ENCODE peak calls at places on chromosomes 4 and X, in six cellular contexts. L is HCT116; F is endodermal cell; P is AG04450; Q is HL-60; R is CD8-positive, alpha-beta T cell. Z is an unnamed sample.

GRCh38 chrX:265502-265901 is 15.7 kb upstream of the PLCXD1 start:
- DNase-seq in Q (no peak), P (no peak), R (no peak), L (no peak), F (no peak), Z (no peak)

GRCh38 chrX:96182366-96182765 is 502.3 kb upstream of the DIAPH2 start:
- DNase-seq in R (no peak), P (peak; percentile 1), Q (peak; percentile 36), L (no peak), F (peak; percentile 86), Z (no peak)

GRCh38 chr4:11605597-11605996 is 176.9 kb upstream of the HS3ST1 start:
- DNase-seq in Q (no peak), P (no peak), F (no peak), R (no peak), L (no peak), Z (no peak)

GRCh38 chr4:3300198-3300671 is 7.4 kb downstream of the RGS12 start:
- DNase-seq in R (no peak), Q (no peak), L (no peak), P (no peak), F (peak; percentile 67), Z (no peak)

GRCh38 chr4:5142726-5143125 is 91.4 kb downstream of the STK32B start:
- DNase-seq in F (peak; percentile 84), L (peak; percentile 16), R (no peak), Q (peak; percentile 3), P (peak; percentile 29), Z (no peak)

GRCh38 chr4:14908635-14909034 is 93.6 kb upstream of the CPEB2 start:
- DNase-seq in P (no peak), F (no peak), R (no peak), L (peak; percentile 12), Q (no peak), Z (no peak)

GRCh38 chr4:33111106-33111505 is 2390.9 kb downstream of the PCDH7 start:
- DNase-seq in P (no peak), F (no peak), Q (no peak), R (no peak), L (no peak), Z (no peak)

GRCh38 chrX:21840199-21840557 is 761 bp downstream of the MBTPS2 start:
- DNase-seq in L (no peak), R (no peak), P (no peak), F (no peak), Q (no peak), Z (no peak)

GRCh38 chr4:80072607-80073361 is at the start of gene ANTXR2:
- DNase-seq in P (peak; percentile 93), F (peak; percentile 94), R (peak; percentile 35), Q (peak; percentile 84), L (peak; percentile 49), Z (peak; percentile 61)

GRCh38 chrX:97895751-97896150 is 1012.0 kb downstream of the RPA4 start:
- DNase-seq in R (no peak), L (no peak), Q (no peak), F (no peak), P (no peak), Z (no peak)

GRCh38 chr4:17111959-17112659 is 213.7 kb upstream of the LDB2 start:
- DNase-seq in F (peak; percentile 86), L (no peak), P (no peak), R (no peak), Q (no peak), Z (no peak)

GRCh38 chr4:98565646-98566403 is 92.6 kb downstream of the TSPAN5 start:
- DNase-seq in Q (no peak), P (no peak), F (no peak), L (no peak), R (no peak), Z (no peak)

DNA sequence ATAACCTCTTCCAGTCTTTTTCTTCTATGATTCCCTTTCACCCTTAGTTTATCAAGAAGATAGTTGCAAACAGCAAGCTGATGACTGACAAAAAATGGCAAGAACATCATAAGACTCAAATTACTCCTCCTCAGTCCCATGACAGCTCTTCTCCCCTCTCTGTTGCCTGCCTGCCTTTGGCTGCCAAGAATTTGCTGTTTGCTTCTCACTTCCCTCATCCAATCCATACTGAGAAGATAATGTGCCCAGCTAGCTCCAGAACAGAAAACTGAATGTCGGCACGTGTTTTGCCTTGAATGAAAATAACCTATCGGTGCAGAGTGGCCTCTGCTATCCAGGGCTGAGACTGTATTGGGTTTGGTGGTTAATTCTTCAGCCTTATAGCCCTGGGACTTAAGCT is 192.1 kb downstream of the PPARGC1A start:
- DNase-seq in P (no peak), L (no peak), R (no peak), F (no peak), Q (no peak), Z (no peak)
- H3K27ac ChIP-seq in P (no peak overlapping the region), L (no peak overlapping the region), R (no peak overlapping the region), F (no peak overlapping the region), Q (no peak overlapping the region), Z (no peak overlapping the region)

GRCh38 chr4:142360657-142361056 is 485.4 kb downstream of the INPP4B start:
- DNase-seq in F (no peak), R (no peak), P (no peak), L (no peak), Q (no peak), Z (no peak)

GRCh38 chr4:142361981-142362380 is 484.1 kb downstream of the INPP4B start:
- DNase-seq in L (no peak), P (no peak), F (no peak), R (no peak), Q (no peak), Z (no peak)

GRCh38 chr4:142366821-142367220 is 479.3 kb downstream of the INPP4B start:
- DNase-seq in Q (no peak), R (no peak), P (no peak), L (no peak), F (no peak), Z (no peak)

GRCh38 chr4:142365386-142365785 is 480.7 kb downstream of the INPP4B start:
- DNase-seq in F (no peak), P (no peak), L (no peak), Q (no peak), R (no peak), Z (no peak)

DNA sequence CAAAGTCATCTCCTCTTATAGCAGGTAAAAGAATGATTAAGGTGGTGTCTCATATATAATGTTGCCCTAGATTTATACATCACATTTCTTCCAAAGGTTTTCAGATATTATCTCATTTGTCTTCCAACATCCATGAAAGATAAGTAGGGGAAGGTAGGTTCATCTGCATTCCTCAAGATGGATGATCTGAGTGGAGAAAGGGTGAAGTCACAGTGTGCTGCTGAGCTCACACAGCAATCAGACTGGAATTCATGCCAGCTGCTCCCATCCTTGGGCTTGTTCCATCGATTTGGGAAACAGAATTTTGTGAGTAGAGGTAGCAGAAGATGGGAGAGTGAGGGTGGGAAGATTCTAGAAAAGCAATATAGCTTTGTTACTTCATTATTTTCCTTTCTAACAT is 482.4 kb downstream of the INPP4B start:
- DNase-seq in R (no peak), P (no peak), F (no peak), Q (no peak), L (no peak), Z (no peak)
- TF ChIP-seq CTCF in R (no peak), P (no peak), F (no peak), Q (no peak), L (no peak), Z (no peak)

GRCh38 chr4:139036885-139037284 is 21.3 kb downstream of the NOCT start:
- DNase-seq in F (no peak), R (no peak), L (no peak), P (no peak), Q (no peak), Z (no peak)
- H3K27ac ChIP-seq in F (no peak overlapping the region), R (no peak overlapping the region), L (no peak overlapping the region), P (no peak overlapping the region), Q (no peak overlapping the region), Z (no peak overlapping the region)

GRCh38 chr4:7769936-7770674 is 169.6 kb downstream of the AFAP1 start:
- DNase-seq in Q (no peak), L (no peak), F (peak; percentile 81), R (no peak), P (no peak), Z (no peak)
- TF ChIP-seq CTCF in Q (peak; percentile 2), L (peak; percentile 46), F (peak; percentile 80), R (no peak), P (peak; percentile 67), Z (peak; percentile 20)

GRCh38 chr4:70754470-70754869 is 32.7 kb downstream of the RUFY3 start:
- DNase-seq in Q (no peak), P (no peak), R (no peak), F (no peak), L (no peak), Z (no peak)
- H3K27ac ChIP-seq in Q (no peak overlapping the region), P (no peak overlapping the region), R (no peak overlapping the region), F (no peak overlapping the region), L (no peak overlapping the region), Z (no peak overlapping the region)

DNA sequence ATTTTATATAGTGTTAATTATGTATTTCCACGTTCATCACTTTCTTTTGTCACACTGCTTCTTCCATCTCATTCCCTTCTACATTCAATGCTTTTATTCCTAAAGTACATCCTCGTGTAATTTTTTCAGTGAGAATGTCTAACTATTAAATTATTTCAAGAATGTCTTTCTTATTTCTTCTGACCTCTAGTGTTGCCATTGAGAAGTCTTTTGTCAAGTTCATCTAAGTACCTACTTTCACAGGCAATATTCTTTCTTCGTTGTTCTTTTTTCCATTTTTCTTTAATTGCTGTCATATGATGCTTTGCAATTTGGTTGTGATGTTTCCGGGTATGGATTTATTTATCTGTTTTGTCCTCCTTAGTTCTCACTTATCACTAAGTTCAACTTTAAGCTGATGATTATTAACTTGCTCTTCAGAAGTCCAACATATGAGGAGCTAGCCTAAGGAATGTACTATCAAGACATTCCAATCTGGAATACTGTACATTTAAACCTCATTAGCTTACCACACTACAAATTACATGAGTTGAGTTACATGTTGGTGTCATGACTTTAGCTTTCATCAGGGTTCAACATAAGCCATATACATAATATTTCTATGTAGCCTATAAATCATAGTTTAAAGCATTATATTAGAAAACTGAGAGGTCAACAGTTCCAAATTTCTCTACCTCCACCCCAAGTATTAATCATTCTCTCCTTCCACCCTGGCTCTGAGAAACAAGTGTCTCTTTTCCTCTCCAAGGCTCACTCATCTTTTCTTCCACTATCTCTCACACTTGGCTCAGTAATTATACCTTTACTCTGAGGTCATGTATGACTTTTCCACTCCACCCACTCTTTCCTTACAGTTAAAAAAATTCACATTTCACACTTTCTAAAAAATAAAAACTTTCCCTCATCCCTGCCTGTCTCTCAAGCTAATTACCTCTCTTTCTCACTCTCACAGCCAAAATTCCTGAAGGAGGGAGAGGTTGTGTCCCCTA is 81.5 kb downstream of the COX18 start:
- DNase-seq in L (no peak), P (no peak), Q (no peak), R (no peak), F (no peak), Z (no peak)
- TF ChIP-seq CTCF in L (no peak), P (no peak), Q (no peak), R (no peak), F (no peak), Z (no peak)

Z was measured in CD4-positive, alpha-beta T cell.